ENCODE peak calls at places on chromosomes 12 and 14, in nine cellular contexts. N, H, Z, O, E, R, V, X and P are unnamed samples.

GRCh38 chr14:58738189-58738836 is 100.6 kb downstream of the DACT1 start:
- DNase-seq in N (no peak), H (no peak), Z (peak), O (no peak), E (peak), R (no peak), V (no peak), X (no peak), P (no peak)

GRCh38 chr12:607541-608001 is 55.7 kb downstream of the NINJ2 start:
- DNase-seq in N (no peak), H (no peak), Z (no peak), O (no peak), E (peak), R (no peak), V (no peak), X (no peak), P (no peak)

GRCh38 chr14:75522224-75522764 is at the start of gene BATF:
- DNase-seq in N (no peak), H (peak), Z (no peak), O (peak), E (no peak), R (peak), V (no peak), X (peak), P (peak)

GRCh38 chr14:58428011-58428807 is 690 bp downstream of the KIAA0586 start:
- DNase-seq in N (peak), H (no peak), Z (peak), O (no peak), E (peak), R (peak), V (no peak), X (no peak), P (peak)

GRCh38 chr12:44490181-44490580 is 385.9 kb downstream of the NELL2 start:
- DNase-seq in N (no peak), H (no peak), Z (no peak), O (no peak), E (no peak), R (no peak), V (no peak), X (no peak), P (no peak)

GRCh38 chr12:47517122-47517521 is 188.7 kb downstream of the RPAP3 start:
- DNase-seq in N (no peak), H (no peak), Z (no peak), O (no peak), E (no peak), R (no peak), V (no peak), X (no peak), P (no peak)

GRCh38 chr14:72638021-72638420 is 255.9 kb downstream of the DPF3 start:
- DNase-seq in N (no peak), H (no peak), Z (peak), O (no peak), E (peak), R (no peak), V (no peak), X (no peak), P (no peak)

GRCh38 chr12:107748472-107748871 is 12.5 kb downstream of the PRDM4 start:
- DNase-seq in N (no peak), H (no peak), Z (peak), O (no peak), E (peak), R (no peak), V (no peak), X (no peak), P (no peak)

GRCh38 chr12:46351861-46352595 is 20.5 kb downstream of the SLC38A2 start:
- DNase-seq in N (no peak), H (no peak), Z (no peak), O (no peak), E (no peak), R (no peak), V (no peak), X (no peak), P (no peak)

GRCh38 chr12:45577844-45578399 is 151.6 kb upstream of the ARID2 start:
- DNase-seq in N (no peak), H (no peak), Z (no peak), O (no peak), E (no peak), R (no peak), V (no peak), X (no peak), P (no peak)

GRCh38 chr12:62267026-62267425 is 6.8 kb downstream of the USP15 start:
- DNase-seq in N (no peak), H (no peak), Z (no peak), O (no peak), E (no peak), R (no peak), V (no peak), X (no peak), P (no peak)

GRCh38 chr12:19153396-19153795 is 23.9 kb downstream of the PLEKHA5 start:
- DNase-seq in N (no peak), H (no peak), Z (no peak), O (no peak), E (no peak), R (no peak), V (no peak), X (no peak), P (no peak)

GRCh38 chr12:63308701-63309100 is 157.7 kb upstream of the AVPR1A start:
- DNase-seq in N (no peak), H (no peak), Z (no peak), O (no peak), E (no peak), R (no peak), V (no peak), X (no peak), P (no peak)

GRCh38 chr12:124754949-124755800 is 108.5 kb downstream of the SCARB1 start:
- DNase-seq in N (peak), H (no peak), Z (peak), O (no peak), E (peak), R (peak), V (peak), X (no peak), P (peak)